ENCODE peak calls at places on chromosomes 2 and 18, in seven cellular contexts. One of them, this sample, is unnamed.
A peak's percentile ranks its signal among the peaks of the same experiment; 100 is the strongest.

GRCh38 chr2:170905864-170906263 is 23.2 kb upstream of the GORASP2 start:
- DNase-seq in ovary: no peak
- DNase-seq in endothelial cell of umbilical vein: no peak
- DNase-seq in psoas muscle: no peak
- DNase-seq in bronchial epithelial cell: no peak
- DNase-seq in nephron progenitor cell: no peak
- DNase-seq in Peyer's patch: no peak
- DNase-seq in this sample: no peak

GRCh38 chr18:63869851-63870250 is 17.7 kb upstream of the SERPINB2 start:
- DNase-seq in ovary: no peak
- DNase-seq in endothelial cell of umbilical vein: no peak
- DNase-seq in psoas muscle: no peak
- DNase-seq in bronchial epithelial cell: peak; percentile 93
- DNase-seq in nephron progenitor cell: no peak
- DNase-seq in Peyer's patch: no peak
- DNase-seq in this sample: no peak

GRCh38 chr2:112768432-112768831 is 4.0 kb upstream of the CKAP2L start:
- DNase-seq in ovary: no peak
- DNase-seq in endothelial cell of umbilical vein: no peak
- DNase-seq in psoas muscle: no peak
- DNase-seq in bronchial epithelial cell: peak; percentile 73
- DNase-seq in nephron progenitor cell: no peak
- DNase-seq in Peyer's patch: no peak
- DNase-seq in this sample: no peak

GRCh38 chr2:45973426-45973825 is 322.0 kb downstream of the PRKCE start:
- DNase-seq in ovary: no peak
- DNase-seq in endothelial cell of umbilical vein: no peak
- DNase-seq in psoas muscle: no peak
- DNase-seq in bronchial epithelial cell: no peak
- DNase-seq in nephron progenitor cell: no peak
- DNase-seq in Peyer's patch: no peak
- DNase-seq in this sample: no peak

GRCh38 chr2:16026816-16027501 is 86.6 kb downstream of the MYCN start:
- DNase-seq in ovary: no peak
- DNase-seq in endothelial cell of umbilical vein: no peak
- DNase-seq in psoas muscle: no peak
- DNase-seq in bronchial epithelial cell: no peak
- DNase-seq in nephron progenitor cell: no peak
- DNase-seq in Peyer's patch: no peak
- DNase-seq in this sample: no peak

GRCh38 chr2:239767016-239767905 is 257.9 kb downstream of the NDUFA10 start:
- DNase-seq in ovary: no peak
- DNase-seq in endothelial cell of umbilical vein: no peak
- DNase-seq in psoas muscle: no peak
- DNase-seq in bronchial epithelial cell: no peak
- DNase-seq in nephron progenitor cell: no peak
- DNase-seq in Peyer's patch: no peak
- DNase-seq in this sample: no peak

GRCh38 chr18:3720818-3721545 is 271.0 kb downstream of the TGIF1 start:
- DNase-seq in ovary: no peak
- DNase-seq in endothelial cell of umbilical vein: no peak
- DNase-seq in psoas muscle: no peak
- DNase-seq in bronchial epithelial cell: no peak
- DNase-seq in nephron progenitor cell: no peak
- DNase-seq in Peyer's patch: no peak
- DNase-seq in this sample: no peak

GRCh38 chr2:147424766-147425165 is 420.1 kb upstream of the ACVR2A start:
- DNase-seq in ovary: no peak
- DNase-seq in endothelial cell of umbilical vein: no peak
- DNase-seq in psoas muscle: no peak
- DNase-seq in bronchial epithelial cell: peak; percentile 81
- DNase-seq in nephron progenitor cell: no peak
- DNase-seq in Peyer's patch: no peak
- DNase-seq in this sample: no peak

GRCh38 chr2:189267925-189268579 is 88.5 kb upstream of the COL5A2 start:
- DNase-seq in ovary: no peak
- DNase-seq in endothelial cell of umbilical vein: peak; percentile 5
- DNase-seq in psoas muscle: no peak
- DNase-seq in bronchial epithelial cell: no peak
- DNase-seq in nephron progenitor cell: no peak
- DNase-seq in Peyer's patch: no peak
- DNase-seq in this sample: no peak

GRCh38 chr2:195559431-195559914 is 97.6 kb upstream of the SLC39A10 start:
- DNase-seq in ovary: no peak
- DNase-seq in endothelial cell of umbilical vein: no peak
- DNase-seq in psoas muscle: no peak
- DNase-seq in bronchial epithelial cell: peak; percentile 64
- DNase-seq in nephron progenitor cell: no peak
- DNase-seq in Peyer's patch: peak; percentile 93
- DNase-seq in this sample: no peak

GRCh38 chr18:49862656-49863385 is 49.5 kb upstream of the ACAA2 start:
- DNase-seq in ovary: no peak
- DNase-seq in endothelial cell of umbilical vein: no peak
- DNase-seq in psoas muscle: no peak
- DNase-seq in bronchial epithelial cell: no peak
- DNase-seq in nephron progenitor cell: no peak
- DNase-seq in Peyer's patch: no peak
- DNase-seq in this sample: no peak

GRCh38 chr2:199910338-199911051 is 598 bp upstream of the C2orf69 start:
- DNase-seq in ovary: no peak
- DNase-seq in endothelial cell of umbilical vein: no peak
- DNase-seq in psoas muscle: no peak
- DNase-seq in bronchial epithelial cell: no peak
- DNase-seq in nephron progenitor cell: no peak
- DNase-seq in Peyer's patch: no peak
- DNase-seq in this sample: no peak

GRCh38 chr2:8265827-8266226 is 416.0 kb upstream of the ID2 start:
- DNase-seq in ovary: no peak
- DNase-seq in endothelial cell of umbilical vein: no peak
- DNase-seq in psoas muscle: no peak
- DNase-seq in bronchial epithelial cell: no peak
- DNase-seq in nephron progenitor cell: no peak
- DNase-seq in Peyer's patch: no peak
- DNase-seq in this sample: no peak

GRCh38 chr2:207311316-207312005 is 145.7 kb upstream of the KLF7 start:
- DNase-seq in ovary: no peak
- DNase-seq in endothelial cell of umbilical vein: peak; percentile 88
- DNase-seq in psoas muscle: peak; percentile 25
- DNase-seq in bronchial epithelial cell: peak; percentile 93
- DNase-seq in nephron progenitor cell: no peak
- DNase-seq in Peyer's patch: peak; percentile 75
- DNase-seq in this sample: no peak

GRCh38 chr18:11739893-11740292 is 50.8 kb downstream of the GNAL start:
- DNase-seq in ovary: no peak
- DNase-seq in endothelial cell of umbilical vein: no peak
- DNase-seq in psoas muscle: no peak
- DNase-seq in bronchial epithelial cell: no peak
- DNase-seq in nephron progenitor cell: no peak
- DNase-seq in Peyer's patch: no peak
- DNase-seq in this sample: no peak

GRCh38 chr18:26791676-26792075 is 73.8 kb downstream of the AQP4 start:
- DNase-seq in ovary: no peak
- DNase-seq in endothelial cell of umbilical vein: no peak
- DNase-seq in psoas muscle: no peak
- DNase-seq in bronchial epithelial cell: peak; percentile 99
- DNase-seq in nephron progenitor cell: no peak
- DNase-seq in Peyer's patch: no peak
- DNase-seq in this sample: no peak

GRCh38 chr18:76346490-76347130 is 148.4 kb downstream of the ZNF516 start:
- DNase-seq in ovary: no peak
- DNase-seq in endothelial cell of umbilical vein: no peak
- DNase-seq in psoas muscle: no peak
- DNase-seq in bronchial epithelial cell: no peak
- DNase-seq in nephron progenitor cell: no peak
- DNase-seq in Peyer's patch: no peak
- DNase-seq in this sample: no peak

GRCh38 chr18:13585379-13586153 is 140.8 kb downstream of the FAM210A start:
- DNase-seq in ovary: no peak
- DNase-seq in endothelial cell of umbilical vein: no peak
- DNase-seq in psoas muscle: no peak
- DNase-seq in bronchial epithelial cell: no peak
- DNase-seq in nephron progenitor cell: no peak
- DNase-seq in Peyer's patch: no peak
- DNase-seq in this sample: no peak

GRCh38 chr2:200278694-200279316 is 27.7 kb upstream of the SPATS2L start:
- DNase-seq in ovary: no peak
- DNase-seq in endothelial cell of umbilical vein: no peak
- DNase-seq in psoas muscle: no peak
- DNase-seq in bronchial epithelial cell: peak; percentile 95
- DNase-seq in nephron progenitor cell: no peak
- DNase-seq in Peyer's patch: no peak
- DNase-seq in this sample: no peak

GRCh38 chr2:131402320-131403049 is 38.5 kb upstream of the RAB6D start:
- DNase-seq in ovary: no peak
- DNase-seq in endothelial cell of umbilical vein: no peak
- DNase-seq in psoas muscle: no peak
- DNase-seq in bronchial epithelial cell: no peak
- DNase-seq in nephron progenitor cell: no peak
- DNase-seq in Peyer's patch: no peak
- DNase-seq in this sample: no peak

GRCh38 chr2:224195954-224196571 is 157.0 kb upstream of the SERPINE2 start:
- DNase-seq in ovary: peak; percentile 64
- DNase-seq in endothelial cell of umbilical vein: no peak
- DNase-seq in psoas muscle: no peak
- DNase-seq in bronchial epithelial cell: no peak
- DNase-seq in nephron progenitor cell: no peak
- DNase-seq in Peyer's patch: no peak
- DNase-seq in this sample: no peak

GRCh38 chr2:211454684-211455083 is 898.3 kb downstream of the CPS1 start:
- DNase-seq in ovary: no peak
- DNase-seq in endothelial cell of umbilical vein: no peak
- DNase-seq in psoas muscle: no peak
- DNase-seq in bronchial epithelial cell: no peak
- DNase-seq in nephron progenitor cell: peak; percentile 28
- DNase-seq in Peyer's patch: no peak
- DNase-seq in this sample: peak; percentile 38

GRCh38 chr2:237290249-237290648 is 123.7 kb downstream of the COL6A3 start:
- DNase-seq in ovary: peak; percentile 90
- DNase-seq in endothelial cell of umbilical vein: no peak
- DNase-seq in psoas muscle: peak; percentile 86
- DNase-seq in bronchial epithelial cell: no peak
- DNase-seq in nephron progenitor cell: no peak
- DNase-seq in Peyer's patch: peak; percentile 69
- DNase-seq in this sample: no peak

GRCh38 chr2:232434091-232434490 is 21.9 kb upstream of the ALPI start:
- DNase-seq in ovary: no peak
- DNase-seq in endothelial cell of umbilical vein: no peak
- DNase-seq in psoas muscle: no peak
- DNase-seq in bronchial epithelial cell: no peak
- DNase-seq in nephron progenitor cell: no peak
- DNase-seq in Peyer's patch: no peak
- DNase-seq in this sample: no peak

GRCh38 chr18:13211537-13211936 is 7.0 kb upstream of the LDLRAD4 start:
- DNase-seq in ovary: no peak
- DNase-seq in endothelial cell of umbilical vein: no peak
- DNase-seq in psoas muscle: no peak
- DNase-seq in bronchial epithelial cell: no peak
- DNase-seq in nephron progenitor cell: no peak
- DNase-seq in Peyer's patch: no peak
- DNase-seq in this sample: peak; percentile 32

GRCh38 chr2:180990337-180990736 is 9.9 kb downstream of the UBE2E3 start:
- DNase-seq in ovary: no peak
- DNase-seq in endothelial cell of umbilical vein: no peak
- DNase-seq in psoas muscle: no peak
- DNase-seq in bronchial epithelial cell: peak; percentile 87
- DNase-seq in nephron progenitor cell: no peak
- DNase-seq in Peyer's patch: no peak
- DNase-seq in this sample: no peak

GRCh38 chr2:58871469-58872142 is 630.5 kb upstream of the FANCL start:
- DNase-seq in ovary: no peak
- DNase-seq in endothelial cell of umbilical vein: no peak
- DNase-seq in psoas muscle: no peak
- DNase-seq in bronchial epithelial cell: no peak
- DNase-seq in nephron progenitor cell: no peak
- DNase-seq in Peyer's patch: no peak
- DNase-seq in this sample: no peak
- TF ChIP-seq CTCF in ovary: no peak
- TF ChIP-seq CTCF in endothelial cell of umbilical vein: no peak
- TF ChIP-seq CTCF in psoas muscle: no peak
- TF ChIP-seq CTCF in bronchial epithelial cell: no peak
- TF ChIP-seq CTCF in nephron progenitor cell: no peak
- TF ChIP-seq CTCF in Peyer's patch: no peak
- TF ChIP-seq CTCF in this sample: peak; percentile 49

GRCh38 chr2:36322108-36322507 is 33.5 kb upstream of the CRIM1 start:
- DNase-seq in ovary: no peak
- DNase-seq in endothelial cell of umbilical vein: peak; percentile 70
- DNase-seq in psoas muscle: no peak
- DNase-seq in bronchial epithelial cell: peak; percentile 57
- DNase-seq in nephron progenitor cell: no peak
- DNase-seq in Peyer's patch: no peak
- DNase-seq in this sample: no peak

GRCh38 chr2:36318547-36318946 is 37.0 kb upstream of the CRIM1 start:
- DNase-seq in ovary: no peak
- DNase-seq in endothelial cell of umbilical vein: no peak
- DNase-seq in psoas muscle: no peak
- DNase-seq in bronchial epithelial cell: peak; percentile 29
- DNase-seq in nephron progenitor cell: no peak
- DNase-seq in Peyer's patch: no peak
- DNase-seq in this sample: no peak
- TF ChIP-seq CTCF in ovary: no peak
- TF ChIP-seq CTCF in endothelial cell of umbilical vein: no peak
- TF ChIP-seq CTCF in psoas muscle: no peak
- TF ChIP-seq CTCF in bronchial epithelial cell: peak; percentile 29
- TF ChIP-seq CTCF in nephron progenitor cell: no peak
- TF ChIP-seq CTCF in Peyer's patch: no peak
- TF ChIP-seq CTCF in this sample: no peak

GRCh38 chr2:219253753-219254589 is at the start of gene TUBA4A:
- DNase-seq in ovary: peak; percentile 76
- DNase-seq in endothelial cell of umbilical vein: peak; percentile 67
- DNase-seq in psoas muscle: peak; percentile 90
- DNase-seq in bronchial epithelial cell: peak; percentile 61
- DNase-seq in nephron progenitor cell: peak; percentile 67
- DNase-seq in Peyer's patch: peak; percentile 97
- DNase-seq in this sample: no peak
- TF ChIP-seq CTCF in ovary: peak; percentile 31
- TF ChIP-seq CTCF in endothelial cell of umbilical vein: no peak
- TF ChIP-seq CTCF in psoas muscle: peak; percentile 18
- TF ChIP-seq CTCF in bronchial epithelial cell: peak; percentile 10
- TF ChIP-seq CTCF in nephron progenitor cell: no peak
- TF ChIP-seq CTCF in Peyer's patch: no peak
- TF ChIP-seq CTCF in this sample: no peak

DNA sequence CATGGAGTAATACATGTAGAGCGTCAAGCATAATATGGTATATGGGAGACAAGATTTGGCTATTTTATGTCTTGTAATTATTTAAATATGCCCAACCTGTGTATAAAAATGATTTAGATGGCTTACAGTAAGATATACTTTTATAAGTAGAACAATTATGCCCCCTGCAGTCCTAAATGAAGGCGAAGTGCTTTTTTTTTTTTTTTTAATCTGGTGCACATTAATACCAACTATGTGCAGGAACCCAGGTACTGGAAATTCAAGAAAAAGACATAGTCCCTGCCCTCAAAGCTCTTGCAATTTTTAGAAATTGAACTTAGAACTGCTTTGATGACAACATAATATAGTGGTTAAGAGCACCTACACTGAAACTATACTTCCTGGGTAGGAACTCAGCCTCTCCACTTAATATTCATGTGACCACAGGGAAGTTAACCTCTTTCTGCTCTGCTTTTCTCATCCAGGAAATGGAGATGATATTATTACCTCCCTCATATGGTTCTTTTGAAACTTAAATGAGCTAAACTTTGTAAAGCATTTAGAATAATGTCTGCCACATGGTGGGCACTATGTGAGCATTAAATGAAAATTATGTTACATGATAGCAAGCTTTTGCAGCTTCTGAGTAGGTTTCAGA is 38.1 kb downstream of the AFTPH start:
- DNase-seq in ovary: no peak
- DNase-seq in endothelial cell of umbilical vein: peak; percentile 57
- DNase-seq in psoas muscle: no peak
- DNase-seq in bronchial epithelial cell: peak; percentile 27
- DNase-seq in nephron progenitor cell: no peak
- DNase-seq in Peyer's patch: no peak
- DNase-seq in this sample: no peak
- TF ChIP-seq CTCF in ovary: no peak
- TF ChIP-seq CTCF in endothelial cell of umbilical vein: peak; percentile 10
- TF ChIP-seq CTCF in psoas muscle: peak; percentile 42
- TF ChIP-seq CTCF in bronchial epithelial cell: no peak
- TF ChIP-seq CTCF in nephron progenitor cell: no peak
- TF ChIP-seq CTCF in Peyer's patch: no peak
- TF ChIP-seq CTCF in this sample: no peak